ENCODE peak calls at places on chromosomes 11 and 22, in nine cellular contexts. N is esophagus squamous epithelium; G is epithelial cell of esophagus; Z is IMR-90; T is fibroblast of pulmonary artery; C is fibroblast of mammary gland; F is cardiac muscle cell; B is CD8-positive, alpha-beta memory T cell; U is brain microvascular endothelial cell. V is an unnamed sample.

GRCh38 chr11:115360186-115360824 is 143.9 kb downstream of the CADM1 start:
- DNase-seq in N (no peak), G (no peak), Z (peak), T (no peak), C (no peak), F (no peak), B (no peak), U (no peak), V (no peak)

GRCh38 chr22:33515733-33516297 is 404.5 kb downstream of the LARGE1 start:
- DNase-seq in N (no peak), G (no peak), Z (no peak), T (no peak), C (no peak), F (peak), B (no peak), U (no peak), V (no peak)

GRCh38 chr11:19913236-19913892 is 200.7 kb downstream of the NAV2 start:
- DNase-seq in N (no peak), G (no peak), Z (no peak), T (no peak), C (no peak), F (no peak), B (no peak), U (no peak), V (no peak)

GRCh38 chr11:75107187-75107586 is 10.5 kb upstream of the OR2AT4 start:
- DNase-seq in N (no peak), G (no peak), Z (peak), T (peak), C (peak), F (no peak), B (no peak), U (peak), V (peak)

GRCh38 chr11:63768232-63769043 is at the start of gene ZFTA:
- DNase-seq in N (no peak), G (peak), Z (peak), T (peak), C (peak), F (peak), B (peak), U (peak), V (peak)

GRCh38 chr22:50141891-50142363 is 28.6 kb upstream of the PANX2 start:
- DNase-seq in N (no peak), G (no peak), Z (peak), T (no peak), C (no peak), F (peak), B (no peak), U (no peak), V (no peak)

GRCh38 chr22:38720350-38720749 is 14.6 kb downstream of the GTPBP1 start:
- DNase-seq in N (no peak), G (no peak), Z (no peak), T (no peak), C (no peak), F (no peak), B (no peak), U (no peak), V (no peak)

GRCh38 chr11:68149417-68149816 is 28.2 kb upstream of the CHKA start:
- DNase-seq in N (no peak), G (no peak), Z (no peak), T (no peak), C (no peak), F (no peak), B (no peak), U (no peak), V (no peak)

GRCh38 chr11:82858556-82859091 is 41.6 kb downstream of the PRCP start:
- DNase-seq in N (no peak), G (peak), Z (peak), T (peak), C (peak), F (no peak), B (no peak), U (peak), V (peak)

GRCh38 chr11:14656536-14657457 is 13.2 kb downstream of the PDE3B start:
- DNase-seq in N (no peak), G (no peak), Z (no peak), T (no peak), C (no peak), F (peak), B (no peak), U (no peak), V (no peak)
- H3K4me3 ChIP-seq in N (no peak), G (no peak), Z (no peak), T (no peak), C (no peak), F (no peak), B (no peak), U (no peak), V (no peak)

GRCh38 chr11:128625316-128625715 is 38.0 kb upstream of the ETS1 start:
- DNase-seq in N (no peak), G (no peak), Z (no peak), T (no peak), C (no peak), F (no peak), B (no peak), U (no peak), V (no peak)
- H3K4me3 ChIP-seq in N (no peak), G (no peak), Z (no peak), T (no peak), C (no peak), F (no peak), B (peak), U (no peak), V (no peak)

GRCh38 chr11:2443881-2444300 is 423 bp downstream of the TRPM5 start:
- DNase-seq in N (no peak), G (no peak), Z (no peak), T (no peak), C (no peak), F (no peak), B (no peak), U (no peak), V (no peak)

GRCh38 chr11:2445107-2445947 is 519 bp downstream of the KCNQ1 start:
- DNase-seq in N (no peak), G (no peak), Z (no peak), T (no peak), C (no peak), F (peak), B (no peak), U (no peak), V (no peak)

GRCh38 chr11:2443406-2443805 is 908 bp downstream of the TRPM5 start:
- DNase-seq in N (no peak), G (no peak), Z (no peak), T (no peak), C (no peak), F (no peak), B (no peak), U (no peak), V (no peak)

GRCh38 chr11:2445948-2446551 is 1.2 kb downstream of the KCNQ1 start:
- DNase-seq in N (no peak), G (no peak), Z (no peak), T (no peak), C (no peak), F (no peak), B (no peak), U (no peak), V (no peak)

GRCh38 chr11:2444301-2445106 is at the start of the genes KCNQ1 and TRPM5:
- DNase-seq in N (no peak), G (no peak), Z (no peak), T (no peak), C (no peak), F (peak), B (peak), U (no peak), V (no peak)
- H3K4me3 ChIP-seq in N (peak), G (no peak), Z (no peak), T (no peak), C (no peak), F (peak), B (peak), U (no peak), V (no peak)

GRCh38 chr11:2271077-2271326 is 614 bp upstream of the ASCL2 start:
- DNase-seq in N (no peak), G (peak), Z (no peak), T (no peak), C (no peak), F (no peak), B (peak), U (no peak), V (no peak)
- H3K4me3 ChIP-seq in N (peak), G (peak), Z (no peak), T (no peak), C (no peak), F (no peak), B (no peak), U (no peak), V (no peak)

GRCh38 chr22:17774206-17774927 is at the start of gene BID:
- DNase-seq in N (no peak), G (peak), Z (peak), T (no peak), C (no peak), F (peak), B (peak), U (no peak), V (peak)
- H3K4me3 ChIP-seq in N (peak), G (peak), Z (peak), T (peak), C (peak), F (peak), B (peak), U (peak), V (peak)

GRCh38 chr11:120142072-120142423 is 4.1 kb upstream of the TRIM29 start:
- DNase-seq in N (no peak), G (no peak), Z (no peak), T (no peak), C (no peak), F (no peak), B (no peak), U (no peak), V (no peak)
- H3K4me3 ChIP-seq in N (no peak), G (no peak), Z (no peak), T (no peak), C (no peak), F (no peak), B (no peak), U (no peak), V (no peak)

DNA sequence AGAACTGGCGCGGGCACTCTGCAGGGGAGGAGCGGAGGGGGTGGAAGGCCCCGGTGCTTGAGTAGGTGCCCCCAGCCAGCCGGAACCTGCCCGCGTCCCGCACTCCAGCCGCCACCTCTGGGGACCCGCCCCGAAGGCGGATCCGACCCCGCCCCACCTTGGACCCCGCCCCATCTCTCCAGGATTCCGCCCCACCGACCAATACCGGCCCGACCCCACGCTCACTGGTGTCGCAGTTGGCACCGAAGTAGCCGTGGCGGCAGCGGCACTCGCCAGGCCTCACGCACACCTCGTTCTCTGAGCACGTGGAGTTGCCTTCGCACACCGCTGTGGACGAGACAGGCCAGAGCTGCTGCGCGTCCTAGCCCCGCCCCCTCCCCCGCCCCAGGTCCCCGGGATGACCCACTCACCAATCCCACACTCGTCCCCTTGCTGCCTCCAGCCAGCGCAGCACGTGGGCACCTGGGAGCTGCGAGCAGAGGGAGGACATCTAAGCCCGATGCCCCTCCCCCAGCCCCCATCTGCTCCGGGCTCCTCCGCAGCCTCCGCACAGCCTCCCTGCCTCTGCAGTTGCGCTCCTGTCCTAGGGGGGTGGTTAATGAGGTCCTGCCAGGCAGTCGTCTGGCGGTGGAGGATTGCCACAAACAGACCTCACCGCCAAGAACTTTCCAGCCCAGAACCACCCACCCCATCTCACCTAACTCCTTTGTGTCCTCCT is 5.9 kb downstream of the SCARF2 start:
- DNase-seq in N (no peak), G (no peak), Z (no peak), T (no peak), C (no peak), F (no peak), B (no peak), U (no peak), V (no peak)
- H3K4me3 ChIP-seq in N (no peak), G (no peak), Z (no peak), T (no peak), C (no peak), F (peak), B (peak), U (peak), V (no peak)

V was measured in foreskin fibroblast.